ENCODE peak calls at places on chromosomes 6 and 20, in seven cellular contexts. One of them, this sample, is unnamed.
A peak's percentile ranks its signal among the peaks of the same experiment; 100 is the strongest.

GRCh38 chr6:158706369-158706982 is 56.6 kb downstream of the SYTL3 start:
- DNase-seq in RPMI7951: peak; percentile 56
- DNase-seq in BE2C: peak; percentile 64
- DNase-seq in ecto neural progenitor cell: no peak
- DNase-seq in activated CD8-positive, alpha-beta memory T cell treated with anti-CD3 and anti-CD28 coated beads, Interleukin-2, amount 50 U/mL, for 4 hours: no peak
- DNase-seq in transverse colon: peak; percentile 65
- DNase-seq in Daoy: peak; percentile 70
- DNase-seq in this sample: peak; percentile 52

GRCh38 chr6:77470983-77471382 is 7.7 kb upstream of the HTR1B start:
- DNase-seq in RPMI7951: peak; percentile 59
- DNase-seq in BE2C: no peak
- DNase-seq in ecto neural progenitor cell: no peak
- DNase-seq in activated CD8-positive, alpha-beta memory T cell treated with anti-CD3 and anti-CD28 coated beads, Interleukin-2, amount 50 U/mL, for 4 hours: no peak
- DNase-seq in transverse colon: no peak
- DNase-seq in Daoy: no peak
- DNase-seq in this sample: peak; percentile 43

GRCh38 chr6:47473791-47474351 is 3.7 kb upstream of the CD2AP start:
- DNase-seq in RPMI7951: no peak
- DNase-seq in BE2C: no peak
- DNase-seq in ecto neural progenitor cell: no peak
- DNase-seq in activated CD8-positive, alpha-beta memory T cell treated with anti-CD3 and anti-CD28 coated beads, Interleukin-2, amount 50 U/mL, for 4 hours: no peak
- DNase-seq in transverse colon: no peak
- DNase-seq in Daoy: no peak
- DNase-seq in this sample: no peak

GRCh38 chr20:62369508-62370114 is 2.5 kb upstream of the LAMA5 start:
- DNase-seq in RPMI7951: peak; percentile 91
- DNase-seq in BE2C: no peak
- DNase-seq in ecto neural progenitor cell: no peak
- DNase-seq in activated CD8-positive, alpha-beta memory T cell treated with anti-CD3 and anti-CD28 coated beads, Interleukin-2, amount 50 U/mL, for 4 hours: no peak
- DNase-seq in transverse colon: no peak
- DNase-seq in Daoy: no peak
- DNase-seq in this sample: no peak

GRCh38 chr6:163738304-163738703 is 323.8 kb downstream of the QKI start:
- DNase-seq in RPMI7951: no peak
- DNase-seq in BE2C: no peak
- DNase-seq in ecto neural progenitor cell: no peak
- DNase-seq in activated CD8-positive, alpha-beta memory T cell treated with anti-CD3 and anti-CD28 coated beads, Interleukin-2, amount 50 U/mL, for 4 hours: no peak
- DNase-seq in transverse colon: no peak
- DNase-seq in Daoy: no peak
- DNase-seq in this sample: no peak

GRCh38 chr6:31948306-31948705 is 2.4 kb downstream of the CFB start:
- DNase-seq in RPMI7951: no peak
- DNase-seq in BE2C: no peak
- DNase-seq in ecto neural progenitor cell: no peak
- DNase-seq in activated CD8-positive, alpha-beta memory T cell treated with anti-CD3 and anti-CD28 coated beads, Interleukin-2, amount 50 U/mL, for 4 hours: no peak
- DNase-seq in transverse colon: no peak
- DNase-seq in Daoy: no peak
- DNase-seq in this sample: no peak

GRCh38 chr20:25563876-25564275 is 21.5 kb downstream of the NINL start:
- DNase-seq in RPMI7951: no peak
- DNase-seq in BE2C: no peak
- DNase-seq in ecto neural progenitor cell: no peak
- DNase-seq in activated CD8-positive, alpha-beta memory T cell treated with anti-CD3 and anti-CD28 coated beads, Interleukin-2, amount 50 U/mL, for 4 hours: no peak
- DNase-seq in transverse colon: no peak
- DNase-seq in Daoy: no peak
- DNase-seq in this sample: no peak

GRCh38 chr6:110720066-110720465 is 95.2 kb downstream of the CDK19 start:
- DNase-seq in RPMI7951: peak; percentile 16
- DNase-seq in BE2C: no peak
- DNase-seq in ecto neural progenitor cell: no peak
- DNase-seq in activated CD8-positive, alpha-beta memory T cell treated with anti-CD3 and anti-CD28 coated beads, Interleukin-2, amount 50 U/mL, for 4 hours: no peak
- DNase-seq in transverse colon: no peak
- DNase-seq in Daoy: no peak
- DNase-seq in this sample: no peak

GRCh38 chr6:53611342-53611741 is 54.2 kb downstream of the KLHL31 start:
- DNase-seq in RPMI7951: no peak
- DNase-seq in BE2C: no peak
- DNase-seq in ecto neural progenitor cell: no peak
- DNase-seq in activated CD8-positive, alpha-beta memory T cell treated with anti-CD3 and anti-CD28 coated beads, Interleukin-2, amount 50 U/mL, for 4 hours: no peak
- DNase-seq in transverse colon: no peak
- DNase-seq in Daoy: no peak
- DNase-seq in this sample: no peak

GRCh38 chr20:43863330-43863729 is 51.3 kb upstream of the TOX2 start:
- DNase-seq in RPMI7951: peak; percentile 80
- DNase-seq in BE2C: no peak
- DNase-seq in ecto neural progenitor cell: no peak
- DNase-seq in activated CD8-positive, alpha-beta memory T cell treated with anti-CD3 and anti-CD28 coated beads, Interleukin-2, amount 50 U/mL, for 4 hours: no peak
- DNase-seq in transverse colon: no peak
- DNase-seq in Daoy: no peak
- DNase-seq in this sample: no peak

GRCh38 chr6:45608252-45608911 is 230.6 kb upstream of the SUPT3H start:
- DNase-seq in RPMI7951: peak; percentile 94
- DNase-seq in BE2C: no peak
- DNase-seq in ecto neural progenitor cell: no peak
- DNase-seq in activated CD8-positive, alpha-beta memory T cell treated with anti-CD3 and anti-CD28 coated beads, Interleukin-2, amount 50 U/mL, for 4 hours: no peak
- DNase-seq in transverse colon: no peak
- DNase-seq in Daoy: peak; percentile 83
- DNase-seq in this sample: no peak

GRCh38 chr20:63873477-63873971 is 8.5 kb downstream of the TPD52L2 start:
- DNase-seq in RPMI7951: peak; percentile 90
- DNase-seq in BE2C: no peak
- DNase-seq in ecto neural progenitor cell: no peak
- DNase-seq in activated CD8-positive, alpha-beta memory T cell treated with anti-CD3 and anti-CD28 coated beads, Interleukin-2, amount 50 U/mL, for 4 hours: no peak
- DNase-seq in transverse colon: peak; percentile 36
- DNase-seq in Daoy: peak; percentile 77
- DNase-seq in this sample: no peak

GRCh38 chr6:119129148-119129967 is 50.9 kb upstream of the FAM184A start:
- DNase-seq in RPMI7951: peak; percentile 74
- DNase-seq in BE2C: no peak
- DNase-seq in ecto neural progenitor cell: no peak
- DNase-seq in activated CD8-positive, alpha-beta memory T cell treated with anti-CD3 and anti-CD28 coated beads, Interleukin-2, amount 50 U/mL, for 4 hours: no peak
- DNase-seq in transverse colon: no peak
- DNase-seq in Daoy: peak; percentile 57
- DNase-seq in this sample: peak; percentile 83

GRCh38 chr6:10146723-10147451 is 268.0 kb downstream of the TFAP2A start:
- DNase-seq in RPMI7951: peak; percentile 60
- DNase-seq in BE2C: peak; percentile 8
- DNase-seq in ecto neural progenitor cell: peak; percentile 47
- DNase-seq in activated CD8-positive, alpha-beta memory T cell treated with anti-CD3 and anti-CD28 coated beads, Interleukin-2, amount 50 U/mL, for 4 hours: no peak
- DNase-seq in transverse colon: no peak
- DNase-seq in Daoy: peak; percentile 53
- DNase-seq in this sample: peak; percentile 62

GRCh38 chr6:52180787-52181558 is 5.2 kb upstream of the IL17A start:
- DNase-seq in RPMI7951: no peak
- DNase-seq in BE2C: no peak
- DNase-seq in ecto neural progenitor cell: no peak
- DNase-seq in activated CD8-positive, alpha-beta memory T cell treated with anti-CD3 and anti-CD28 coated beads, Interleukin-2, amount 50 U/mL, for 4 hours: no peak
- DNase-seq in transverse colon: no peak
- DNase-seq in Daoy: no peak
- DNase-seq in this sample: no peak

GRCh38 chr6:93407186-93407585 is 12.2 kb downstream of the EPHA7 start:
- DNase-seq in RPMI7951: no peak
- DNase-seq in BE2C: no peak
- DNase-seq in ecto neural progenitor cell: no peak
- DNase-seq in activated CD8-positive, alpha-beta memory T cell treated with anti-CD3 and anti-CD28 coated beads, Interleukin-2, amount 50 U/mL, for 4 hours: no peak
- DNase-seq in transverse colon: no peak
- DNase-seq in Daoy: no peak
- DNase-seq in this sample: peak; percentile 55

GRCh38 chr6:149140137-149140909 is 177.2 kb upstream of the TAB2 start:
- DNase-seq in RPMI7951: no peak
- DNase-seq in BE2C: no peak
- DNase-seq in ecto neural progenitor cell: no peak
- DNase-seq in activated CD8-positive, alpha-beta memory T cell treated with anti-CD3 and anti-CD28 coated beads, Interleukin-2, amount 50 U/mL, for 4 hours: peak; percentile 36
- DNase-seq in transverse colon: no peak
- DNase-seq in Daoy: no peak
- DNase-seq in this sample: no peak

GRCh38 chr20:4546786-4547185 is 174.9 kb upstream of the PRND start:
- DNase-seq in RPMI7951: peak; percentile 95
- DNase-seq in BE2C: no peak
- DNase-seq in ecto neural progenitor cell: no peak
- DNase-seq in activated CD8-positive, alpha-beta memory T cell treated with anti-CD3 and anti-CD28 coated beads, Interleukin-2, amount 50 U/mL, for 4 hours: no peak
- DNase-seq in transverse colon: no peak
- DNase-seq in Daoy: peak; percentile 69
- DNase-seq in this sample: peak; percentile 65

GRCh38 chr6:40727272-40727671 is 140.1 kb upstream of the LRFN2 start:
- DNase-seq in RPMI7951: no peak
- DNase-seq in BE2C: no peak
- DNase-seq in ecto neural progenitor cell: no peak
- DNase-seq in activated CD8-positive, alpha-beta memory T cell treated with anti-CD3 and anti-CD28 coated beads, Interleukin-2, amount 50 U/mL, for 4 hours: no peak
- DNase-seq in transverse colon: no peak
- DNase-seq in Daoy: no peak
- DNase-seq in this sample: no peak

GRCh38 chr6:52077961-52078613 is 9.3 kb downstream of the PKHD1 start:
- DNase-seq in RPMI7951: no peak
- DNase-seq in BE2C: no peak
- DNase-seq in ecto neural progenitor cell: no peak
- DNase-seq in activated CD8-positive, alpha-beta memory T cell treated with anti-CD3 and anti-CD28 coated beads, Interleukin-2, amount 50 U/mL, for 4 hours: no peak
- DNase-seq in transverse colon: no peak
- DNase-seq in Daoy: no peak
- DNase-seq in this sample: no peak

GRCh38 chr6:12014027-12014872 is 2.1 kb downstream of the HIVEP1 start:
- DNase-seq in RPMI7951: peak; percentile 87
- DNase-seq in BE2C: no peak
- DNase-seq in ecto neural progenitor cell: no peak
- DNase-seq in activated CD8-positive, alpha-beta memory T cell treated with anti-CD3 and anti-CD28 coated beads, Interleukin-2, amount 50 U/mL, for 4 hours: no peak
- DNase-seq in transverse colon: no peak
- DNase-seq in Daoy: peak; percentile 86
- DNase-seq in this sample: peak; percentile 65

GRCh38 chr6:17780071-17780470 is 73.3 kb upstream of the NUP153 start:
- DNase-seq in RPMI7951: no peak
- DNase-seq in BE2C: no peak
- DNase-seq in ecto neural progenitor cell: no peak
- DNase-seq in activated CD8-positive, alpha-beta memory T cell treated with anti-CD3 and anti-CD28 coated beads, Interleukin-2, amount 50 U/mL, for 4 hours: no peak
- DNase-seq in transverse colon: no peak
- DNase-seq in Daoy: no peak
- DNase-seq in this sample: no peak

GRCh38 chr20:61684583-61685235 is 381.0 kb downstream of the TAF4 start:
- DNase-seq in RPMI7951: no peak
- DNase-seq in BE2C: no peak
- DNase-seq in ecto neural progenitor cell: no peak
- DNase-seq in activated CD8-positive, alpha-beta memory T cell treated with anti-CD3 and anti-CD28 coated beads, Interleukin-2, amount 50 U/mL, for 4 hours: no peak
- DNase-seq in transverse colon: no peak
- DNase-seq in Daoy: peak; percentile 41
- DNase-seq in this sample: no peak

GRCh38 chr6:37460805-37461204 is 27.8 kb downstream of the CMTR1 start:
- DNase-seq in RPMI7951: no peak
- DNase-seq in BE2C: no peak
- DNase-seq in ecto neural progenitor cell: no peak
- DNase-seq in activated CD8-positive, alpha-beta memory T cell treated with anti-CD3 and anti-CD28 coated beads, Interleukin-2, amount 50 U/mL, for 4 hours: no peak
- DNase-seq in transverse colon: no peak
- DNase-seq in Daoy: no peak
- DNase-seq in this sample: peak; percentile 12

GRCh38 chr6:68728124-68728523 is 93.0 kb downstream of the ADGRB3 start:
- DNase-seq in RPMI7951: no peak
- DNase-seq in BE2C: no peak
- DNase-seq in ecto neural progenitor cell: no peak
- DNase-seq in activated CD8-positive, alpha-beta memory T cell treated with anti-CD3 and anti-CD28 coated beads, Interleukin-2, amount 50 U/mL, for 4 hours: no peak
- DNase-seq in transverse colon: no peak
- DNase-seq in Daoy: no peak
- DNase-seq in this sample: no peak

GRCh38 chr6:168518348-168518745 is 77.4 kb downstream of the SMOC2 start:
- DNase-seq in RPMI7951: no peak
- DNase-seq in BE2C: no peak
- DNase-seq in ecto neural progenitor cell: no peak
- DNase-seq in activated CD8-positive, alpha-beta memory T cell treated with anti-CD3 and anti-CD28 coated beads, Interleukin-2, amount 50 U/mL, for 4 hours: no peak
- DNase-seq in transverse colon: no peak
- DNase-seq in Daoy: no peak
- DNase-seq in this sample: no peak

GRCh38 chr6:112833546-112834215 is 486.6 kb downstream of the RFPL4B start:
- DNase-seq in RPMI7951: peak; percentile 16
- DNase-seq in BE2C: no peak
- DNase-seq in ecto neural progenitor cell: no peak
- DNase-seq in activated CD8-positive, alpha-beta memory T cell treated with anti-CD3 and anti-CD28 coated beads, Interleukin-2, amount 50 U/mL, for 4 hours: no peak
- DNase-seq in transverse colon: no peak
- DNase-seq in Daoy: no peak
- DNase-seq in this sample: peak; percentile 7

GRCh38 chr20:11792229-11792953 is 125.3 kb upstream of the BTBD3 start:
- DNase-seq in RPMI7951: peak; percentile 43
- DNase-seq in BE2C: no peak
- DNase-seq in ecto neural progenitor cell: no peak
- DNase-seq in activated CD8-positive, alpha-beta memory T cell treated with anti-CD3 and anti-CD28 coated beads, Interleukin-2, amount 50 U/mL, for 4 hours: no peak
- DNase-seq in transverse colon: no peak
- DNase-seq in Daoy: no peak
- DNase-seq in this sample: no peak

GRCh38 chr6:63790334-63790733 is 154.7 kb downstream of the PHF3 start:
- DNase-seq in RPMI7951: no peak
- DNase-seq in BE2C: no peak
- DNase-seq in ecto neural progenitor cell: no peak
- DNase-seq in activated CD8-positive, alpha-beta memory T cell treated with anti-CD3 and anti-CD28 coated beads, Interleukin-2, amount 50 U/mL, for 4 hours: no peak
- DNase-seq in transverse colon: no peak
- DNase-seq in Daoy: no peak
- DNase-seq in this sample: no peak

GRCh38 chr6:158464483-158464882 is 95.4 kb upstream of the TMEM181 start:
- DNase-seq in RPMI7951: no peak
- DNase-seq in BE2C: no peak
- DNase-seq in ecto neural progenitor cell: no peak
- DNase-seq in activated CD8-positive, alpha-beta memory T cell treated with anti-CD3 and anti-CD28 coated beads, Interleukin-2, amount 50 U/mL, for 4 hours: no peak
- DNase-seq in transverse colon: no peak
- DNase-seq in Daoy: no peak
- DNase-seq in this sample: no peak

GRCh38 chr6:39227476-39227875 is 1.8 kb downstream of the KCNK5 start:
- DNase-seq in RPMI7951: no peak
- DNase-seq in BE2C: no peak
- DNase-seq in ecto neural progenitor cell: no peak
- DNase-seq in activated CD8-positive, alpha-beta memory T cell treated with anti-CD3 and anti-CD28 coated beads, Interleukin-2, amount 50 U/mL, for 4 hours: no peak
- DNase-seq in transverse colon: no peak
- DNase-seq in Daoy: no peak
- DNase-seq in this sample: no peak

GRCh38 chr20:1254307-1254706 is 11.8 kb upstream of the SNPH start:
- DNase-seq in RPMI7951: no peak
- DNase-seq in BE2C: no peak
- DNase-seq in ecto neural progenitor cell: no peak
- DNase-seq in activated CD8-positive, alpha-beta memory T cell treated with anti-CD3 and anti-CD28 coated beads, Interleukin-2, amount 50 U/mL, for 4 hours: no peak
- DNase-seq in transverse colon: no peak
- DNase-seq in Daoy: no peak
- DNase-seq in this sample: no peak

GRCh38 chr6:130680118-130680517 is 147.1 kb upstream of the SMLR1 start:
- DNase-seq in RPMI7951: peak; percentile 33
- DNase-seq in BE2C: no peak
- DNase-seq in ecto neural progenitor cell: no peak
- DNase-seq in activated CD8-positive, alpha-beta memory T cell treated with anti-CD3 and anti-CD28 coated beads, Interleukin-2, amount 50 U/mL, for 4 hours: no peak
- DNase-seq in transverse colon: no peak
- DNase-seq in Daoy: no peak
- DNase-seq in this sample: peak; percentile 17

GRCh38 chr20:56328861-56329260 is 29.9 kb upstream of the FAM210B start:
- DNase-seq in RPMI7951: peak; percentile 34
- DNase-seq in BE2C: no peak
- DNase-seq in ecto neural progenitor cell: no peak
- DNase-seq in activated CD8-positive, alpha-beta memory T cell treated with anti-CD3 and anti-CD28 coated beads, Interleukin-2, amount 50 U/mL, for 4 hours: no peak
- DNase-seq in transverse colon: no peak
- DNase-seq in Daoy: no peak
- DNase-seq in this sample: peak; percentile 62